ENCODE peak calls at places on chromosome 22, in five cellular contexts. One of them, this sample, is unnamed.

GRCh38 chr22:19290400-19291217 is 910 bp downstream of the CLTCL1 start:
- DNase-seq in type B pancreatic cell: peak; percentile 67
- DNase-seq in HFF-Myc: no peak
- DNase-seq in CD4-positive, alpha-beta T cell: no peak
- DNase-seq in left ventricle myocardium inferior: no peak
- DNase-seq in this sample: no peak

GRCh38 chr22:31680764-31681624 is 19.0 kb upstream of the PISD start:
- DNase-seq in CD4-positive, alpha-beta T cell: no peak
- DNase-seq in HFF-Myc: no peak
- DNase-seq in left ventricle myocardium inferior: peak; percentile 17
- DNase-seq in type B pancreatic cell: no peak
- DNase-seq in this sample: no peak

GRCh38 chr22:43173566-43173965 is 13.4 kb downstream of the TTLL12 start:
- DNase-seq in HFF-Myc: no peak
- DNase-seq in type B pancreatic cell: no peak
- DNase-seq in left ventricle myocardium inferior: no peak
- DNase-seq in CD4-positive, alpha-beta T cell: no peak
- DNase-seq in this sample: no peak

GRCh38 chr22:27412866-27413445 is 388.6 kb downstream of the MN1 start:
- DNase-seq in CD4-positive, alpha-beta T cell: no peak
- DNase-seq in type B pancreatic cell: no peak
- DNase-seq in HFF-Myc: no peak
- DNase-seq in left ventricle myocardium inferior: no peak
- DNase-seq in this sample: no peak

GRCh38 chr22:44107341-44107740 is 73.4 kb upstream of the PARVG start:
- DNase-seq in type B pancreatic cell: no peak
- DNase-seq in left ventricle myocardium inferior: no peak
- DNase-seq in HFF-Myc: no peak
- DNase-seq in CD4-positive, alpha-beta T cell: no peak
- DNase-seq in this sample: no peak

GRCh38 chr22:20319041-20319744 is 667 bp downstream of the DGCR6L start:
- DNase-seq in left ventricle myocardium inferior: no peak
- DNase-seq in CD4-positive, alpha-beta T cell: peak; percentile 33
- DNase-seq in HFF-Myc: no peak
- DNase-seq in type B pancreatic cell: peak; percentile 68
- DNase-seq in this sample: no peak

GRCh38 chr22:49006207-49007012 is 821.3 kb downstream of the BRD1 start:
- DNase-seq in left ventricle myocardium inferior: no peak
- DNase-seq in type B pancreatic cell: no peak
- DNase-seq in HFF-Myc: no peak
- DNase-seq in CD4-positive, alpha-beta T cell: no peak
- DNase-seq in this sample: peak; percentile 28

GRCh38 chr22:19708323-19709011 is 5.8 kb upstream of the SEPTIN5 start:
- DNase-seq in left ventricle myocardium inferior: no peak
- DNase-seq in type B pancreatic cell: no peak
- DNase-seq in CD4-positive, alpha-beta T cell: no peak
- DNase-seq in HFF-Myc: no peak
- DNase-seq in this sample: no peak

GRCh38 chr22:20771918-20772625 is 1.8 kb upstream of the SERPIND1 start:
- DNase-seq in HFF-Myc: no peak
- DNase-seq in CD4-positive, alpha-beta T cell: no peak
- DNase-seq in left ventricle myocardium inferior: no peak
- DNase-seq in type B pancreatic cell: no peak
- DNase-seq in this sample: no peak

GRCh38 chr22:47337161-47337621 is 574.7 kb downstream of the TBC1D22A start:
- DNase-seq in CD4-positive, alpha-beta T cell: no peak
- DNase-seq in left ventricle myocardium inferior: no peak
- DNase-seq in HFF-Myc: peak; percentile 39
- DNase-seq in type B pancreatic cell: no peak
- DNase-seq in this sample: no peak

GRCh38 chr22:40541300-40541699 is 95.2 kb downstream of the MRTFA start:
- DNase-seq in type B pancreatic cell: no peak
- DNase-seq in CD4-positive, alpha-beta T cell: no peak
- DNase-seq in left ventricle myocardium inferior: no peak
- DNase-seq in HFF-Myc: no peak
- DNase-seq in this sample: no peak

GRCh38 chr22:27377901-27378300 is 423.7 kb downstream of the MN1 start:
- DNase-seq in HFF-Myc: no peak
- DNase-seq in left ventricle myocardium inferior: no peak
- DNase-seq in type B pancreatic cell: no peak
- DNase-seq in CD4-positive, alpha-beta T cell: no peak
- DNase-seq in this sample: no peak

GRCh38 chr22:19885841-19886592 is 31.3 kb upstream of the GNB1L start:
- DNase-seq in CD4-positive, alpha-beta T cell: no peak
- DNase-seq in left ventricle myocardium inferior: no peak
- DNase-seq in HFF-Myc: no peak
- DNase-seq in type B pancreatic cell: no peak
- DNase-seq in this sample: no peak

GRCh38 chr22:33519140-33519973 is 400.9 kb downstream of the LARGE1 start:
- DNase-seq in HFF-Myc: peak; percentile 43
- DNase-seq in CD4-positive, alpha-beta T cell: no peak
- DNase-seq in type B pancreatic cell: no peak
- DNase-seq in left ventricle myocardium inferior: no peak
- DNase-seq in this sample: no peak

GRCh38 chr22:19523240-19524169 is 705 bp downstream of the CLDN5 start:
- DNase-seq in CD4-positive, alpha-beta T cell: no peak
- DNase-seq in HFF-Myc: no peak
- DNase-seq in left ventricle myocardium inferior: no peak
- DNase-seq in type B pancreatic cell: peak; percentile 70
- DNase-seq in this sample: no peak

GRCh38 chr22:39959640-39960447 is at the start of gene TMA7B:
- DNase-seq in type B pancreatic cell: no peak
- DNase-seq in HFF-Myc: peak; percentile 31
- DNase-seq in left ventricle myocardium inferior: no peak
- DNase-seq in CD4-positive, alpha-beta T cell: peak; percentile 58
- DNase-seq in this sample: no peak

GRCh38 chr22:21624120-21624879 is 5.5 kb downstream of the YDJC start:
- DNase-seq in type B pancreatic cell: no peak
- DNase-seq in left ventricle myocardium inferior: peak; percentile 52
- DNase-seq in HFF-Myc: no peak
- DNase-seq in CD4-positive, alpha-beta T cell: peak; percentile 49
- DNase-seq in this sample: no peak

GRCh38 chr22:48318173-48318572 is 1509.5 kb downstream of the BRD1 start:
- DNase-seq in HFF-Myc: no peak
- DNase-seq in left ventricle myocardium inferior: no peak
- DNase-seq in type B pancreatic cell: no peak
- DNase-seq in CD4-positive, alpha-beta T cell: peak; percentile 6
- DNase-seq in this sample: no peak

GRCh38 chr22:39994566-39995345 is at the start of gene FAM83F:
- DNase-seq in CD4-positive, alpha-beta T cell: peak; percentile 43
- DNase-seq in left ventricle myocardium inferior: no peak
- DNase-seq in type B pancreatic cell: no peak
- DNase-seq in HFF-Myc: no peak
- DNase-seq in this sample: peak; percentile 52

GRCh38 chr22:17781319-17782031 is 7.2 kb upstream of the BID start:
- DNase-seq in HFF-Myc: no peak
- DNase-seq in CD4-positive, alpha-beta T cell: peak; percentile 44
- DNase-seq in type B pancreatic cell: no peak
- DNase-seq in left ventricle myocardium inferior: no peak
- DNase-seq in this sample: peak; percentile 55

GRCh38 chr22:17579535-17579981 is 16.3 kb downstream of the SLC25A18 start:
- DNase-seq in left ventricle myocardium inferior: no peak
- DNase-seq in CD4-positive, alpha-beta T cell: no peak
- DNase-seq in type B pancreatic cell: no peak
- DNase-seq in HFF-Myc: no peak
- DNase-seq in this sample: no peak

GRCh38 chr22:48488611-48489456 is 1338.8 kb downstream of the BRD1 start:
- DNase-seq in CD4-positive, alpha-beta T cell: no peak
- DNase-seq in left ventricle myocardium inferior: no peak
- DNase-seq in HFF-Myc: no peak
- DNase-seq in type B pancreatic cell: peak; percentile 72
- DNase-seq in this sample: no peak

GRCh38 chr22:20552450-20552894 is 45.1 kb downstream of the MED15 start:
- DNase-seq in CD4-positive, alpha-beta T cell: no peak
- DNase-seq in left ventricle myocardium inferior: peak; percentile 90
- DNase-seq in type B pancreatic cell: no peak
- DNase-seq in HFF-Myc: no peak
- DNase-seq in this sample: no peak

GRCh38 chr22:27801616-27802388 is at the start of gene MN1:
- DNase-seq in CD4-positive, alpha-beta T cell: peak; percentile 63
- DNase-seq in type B pancreatic cell: peak; percentile 79
- DNase-seq in left ventricle myocardium inferior: peak; percentile 69
- DNase-seq in HFF-Myc: no peak
- DNase-seq in this sample: peak; percentile 66

GRCh38 chr22:47460870-47461269 is 698.4 kb downstream of the TBC1D22A start:
- DNase-seq in HFF-Myc: no peak
- DNase-seq in type B pancreatic cell: no peak
- DNase-seq in left ventricle myocardium inferior: no peak
- DNase-seq in CD4-positive, alpha-beta T cell: no peak
- DNase-seq in this sample: no peak

GRCh38 chr22:24157783-24158170 is 23.5 kb upstream of the SUSD2 start:
- DNase-seq in type B pancreatic cell: no peak
- DNase-seq in HFF-Myc: no peak
- DNase-seq in left ventricle myocardium inferior: no peak
- DNase-seq in CD4-positive, alpha-beta T cell: no peak
- DNase-seq in this sample: no peak

GRCh38 chr22:34760276-34761008 is 305.5 kb upstream of the ISX start:
- DNase-seq in HFF-Myc: no peak
- DNase-seq in CD4-positive, alpha-beta T cell: no peak
- DNase-seq in left ventricle myocardium inferior: no peak
- DNase-seq in type B pancreatic cell: no peak
- DNase-seq in this sample: no peak

GRCh38 chr22:40281717-40282116 is 64.6 kb upstream of the ADSL start:
- DNase-seq in HFF-Myc: no peak
- DNase-seq in left ventricle myocardium inferior: no peak
- DNase-seq in type B pancreatic cell: no peak
- DNase-seq in CD4-positive, alpha-beta T cell: no peak
- DNase-seq in this sample: no peak

GRCh38 chr22:20760084-20760483 is 13.8 kb upstream of the SERPIND1 start:
- DNase-seq in CD4-positive, alpha-beta T cell: no peak
- DNase-seq in HFF-Myc: no peak
- DNase-seq in type B pancreatic cell: no peak
- DNase-seq in left ventricle myocardium inferior: no peak
- DNase-seq in this sample: no peak

GRCh38 chr22:19522190-19522880 is 1.9 kb downstream of the CLDN5 start:
- DNase-seq in type B pancreatic cell: peak; percentile 67
- DNase-seq in left ventricle myocardium inferior: peak; percentile 56
- DNase-seq in CD4-positive, alpha-beta T cell: no peak
- DNase-seq in HFF-Myc: no peak
- DNase-seq in this sample: no peak

GRCh38 chr22:44423556-44423955 is 74.5 kb downstream of the RTL6 start:
- DNase-seq in CD4-positive, alpha-beta T cell: no peak
- DNase-seq in type B pancreatic cell: no peak
- DNase-seq in left ventricle myocardium inferior: no peak
- DNase-seq in HFF-Myc: no peak
- DNase-seq in this sample: no peak

GRCh38 chr22:27045103-27045940 is 387.9 kb downstream of the MIAT start:
- DNase-seq in type B pancreatic cell: no peak
- DNase-seq in CD4-positive, alpha-beta T cell: no peak
- DNase-seq in left ventricle myocardium inferior: no peak
- DNase-seq in HFF-Myc: peak; percentile 72
- DNase-seq in this sample: no peak

GRCh38 chr22:24427500-24428164 is at the start of gene ADORA2A:
- DNase-seq in left ventricle myocardium inferior: no peak
- DNase-seq in type B pancreatic cell: no peak
- DNase-seq in CD4-positive, alpha-beta T cell: peak; percentile 83
- DNase-seq in HFF-Myc: no peak
- DNase-seq in this sample: no peak

GRCh38 chr22:37982938-37983859 is 1.2 kb downstream of the SOX10 start:
- DNase-seq in HFF-Myc: no peak
- DNase-seq in type B pancreatic cell: no peak
- DNase-seq in CD4-positive, alpha-beta T cell: no peak
- DNase-seq in left ventricle myocardium inferior: no peak
- DNase-seq in this sample: peak; percentile 66
- TF ChIP-seq CTCF in HFF-Myc: peak; percentile 55
- TF ChIP-seq CTCF in type B pancreatic cell: peak; percentile 81
- TF ChIP-seq CTCF in CD4-positive, alpha-beta T cell: peak; percentile 15
- TF ChIP-seq CTCF in left ventricle myocardium inferior: peak; percentile 30
- TF ChIP-seq CTCF in this sample: peak; percentile 66

DNA sequence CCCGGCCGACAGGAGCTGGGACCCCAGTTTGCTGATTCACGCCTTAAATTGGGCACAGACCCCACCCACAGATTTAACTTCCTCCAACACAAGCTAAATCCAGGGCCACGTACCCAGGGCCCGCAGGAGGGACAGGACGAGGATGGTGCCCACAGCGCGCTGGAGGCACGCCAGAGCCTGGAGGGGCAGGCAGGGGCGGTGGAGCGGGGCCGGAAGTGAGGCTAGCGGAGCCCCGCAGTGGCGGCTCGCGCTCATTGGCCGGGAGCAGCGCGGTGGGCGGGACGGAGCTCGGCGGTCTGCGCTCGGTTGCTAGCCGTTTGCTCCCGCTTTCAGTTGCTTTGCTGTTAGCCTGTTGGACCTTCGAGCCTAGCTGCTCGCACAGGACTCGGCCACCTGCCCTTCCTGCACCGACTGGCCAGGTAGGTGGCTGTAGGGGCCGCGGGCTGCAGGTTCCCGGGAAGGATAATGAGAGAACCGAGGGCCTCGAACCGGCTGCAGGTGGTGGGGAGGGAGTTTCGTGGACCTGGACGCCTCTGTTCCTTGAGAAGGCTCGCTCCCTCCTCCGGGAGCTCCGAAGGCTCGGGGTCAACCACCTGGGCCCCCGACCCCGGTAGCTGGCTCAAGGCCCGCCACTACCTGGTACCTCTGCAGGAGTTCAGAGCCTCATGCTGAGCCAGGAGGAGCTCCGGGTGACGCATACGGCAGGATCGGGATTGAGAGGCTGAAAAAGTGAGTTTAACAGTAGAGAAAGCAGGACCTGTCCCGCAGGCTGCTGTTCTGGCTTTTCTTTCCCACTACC is at the start of gene CCDC134:
- DNase-seq in type B pancreatic cell: peak; percentile 93
- DNase-seq in left ventricle myocardium inferior: peak; percentile 93
- DNase-seq in HFF-Myc: peak; percentile 48
- DNase-seq in CD4-positive, alpha-beta T cell: peak; percentile 91
- DNase-seq in this sample: peak; percentile 85
- TF ChIP-seq CTCF in type B pancreatic cell: no peak
- TF ChIP-seq CTCF in left ventricle myocardium inferior: no peak
- TF ChIP-seq CTCF in HFF-Myc: no peak
- TF ChIP-seq CTCF in CD4-positive, alpha-beta T cell: no peak
- TF ChIP-seq CTCF in this sample: no peak

DNA sequence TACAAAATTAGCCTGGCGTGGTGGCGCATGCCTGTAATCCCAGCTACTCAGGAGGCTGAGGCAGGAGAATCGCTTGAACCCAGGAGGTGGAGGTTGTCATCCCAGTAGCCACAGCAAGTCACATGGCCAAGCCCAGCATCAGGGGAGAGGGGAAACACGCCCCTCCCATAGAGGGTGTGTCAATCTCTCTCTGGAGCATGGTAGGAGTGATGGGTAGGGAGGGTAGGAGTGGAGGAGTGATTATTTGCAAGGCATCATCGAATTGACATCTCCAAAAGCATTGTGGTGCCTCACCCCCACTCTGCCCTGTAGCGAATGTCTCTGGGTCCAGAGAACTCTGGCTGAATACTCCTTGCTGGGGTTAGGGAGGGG is 6.1 kb upstream of the SSTR3 start:
- DNase-seq in type B pancreatic cell: no peak
- DNase-seq in left ventricle myocardium inferior: no peak
- DNase-seq in HFF-Myc: no peak
- DNase-seq in CD4-positive, alpha-beta T cell: peak; percentile 56
- DNase-seq in this sample: no peak
- TF ChIP-seq CTCF in type B pancreatic cell: no peak
- TF ChIP-seq CTCF in left ventricle myocardium inferior: no peak
- TF ChIP-seq CTCF in HFF-Myc: no peak
- TF ChIP-seq CTCF in CD4-positive, alpha-beta T cell: no peak
- TF ChIP-seq CTCF in this sample: no peak

GRCh38 chr22:30212363-30212995 is 34.1 kb downstream of the LIF start:
- DNase-seq in type B pancreatic cell: no peak
- DNase-seq in HFF-Myc: peak; percentile 46
- DNase-seq in left ventricle myocardium inferior: no peak
- DNase-seq in CD4-positive, alpha-beta T cell: no peak
- DNase-seq in this sample: no peak
- TF ChIP-seq CTCF in type B pancreatic cell: no peak
- TF ChIP-seq CTCF in HFF-Myc: no peak
- TF ChIP-seq CTCF in left ventricle myocardium inferior: no peak
- TF ChIP-seq CTCF in CD4-positive, alpha-beta T cell: no peak
- TF ChIP-seq CTCF in this sample: no peak

This sample was measured in mesothelial cell of epicardium.